ENCODE peak calls at places on chromosome 15, in ten cellular contexts. G is EL; X is lower leg skin; Z is activated CD4-positive, alpha-beta T cell treated with anti-CD3 and anti-CD28 coated beads, Interleukin-2, amount 10 ng/mL, durations not matched to agents 7 days and 5 days; K is HT1080; B is aorta; P is activated T-helper 1 cell treated with Interleukin-2 at 50 U/mL for 16 hours; W is AG09309; M is posterior cingulate gyrus; S is astrocyte of the cerebellum. R is an unnamed sample.

GRCh38 chr15:61057830-61058529 is 171.1 kb downstream of the RORA start:
- DNase-seq in Z (no peak), P (no peak), S (no peak), M (no peak), X (no peak), W (no peak), K (no peak), G (no peak), B (no peak), R (no peak)

GRCh38 chr15:62644874-62645755 is 397.4 kb upstream of the TPM1 start:
- DNase-seq in W (no peak), Z (no peak), G (no peak), K (no peak), P (no peak), B (no peak), X (no peak), M (no peak), S (no peak), R (no peak)

GRCh38 chr15:64917211-64917610 is 5.5 kb downstream of the ANKDD1A start:
- DNase-seq in W (no peak), P (no peak), Z (no peak), X (no peak), G (no peak), K (no peak), S (no peak), M (no peak), B (no peak), R (no peak)

GRCh38 chr15:33243393-33243792 is 48.9 kb upstream of the FMN1 start:
- DNase-seq in M (no peak), S (no peak), X (no peak), B (no peak), K (peak), W (no peak), Z (no peak), G (peak), P (no peak), R (peak)

GRCh38 chr15:24955549-24955929 is 752 bp downstream of the SNRPN start:
- DNase-seq in Z (peak), W (no peak), K (no peak), M (peak), X (no peak), S (no peak), G (no peak), P (peak), B (no peak), R (no peak)

GRCh38 chr15:39416258-39416657 is 164.6 kb upstream of the THBS1 start:
- DNase-seq in B (no peak), X (no peak), W (no peak), P (no peak), S (no peak), Z (no peak), K (no peak), M (no peak), G (no peak), R (no peak)

GRCh38 chr15:45391746-45392711 is 13.7 kb upstream of the GATM start:
- DNase-seq in B (peak), W (no peak), M (no peak), X (no peak), K (no peak), Z (no peak), S (no peak), G (no peak), P (no peak), R (peak)

GRCh38 chr15:40150163-40150925 is 10.5 kb upstream of the BUB1B start:
- DNase-seq in K (peak), X (no peak), S (peak), Z (no peak), P (no peak), W (no peak), B (no peak), M (peak), G (peak), R (peak)

GRCh38 chr15:68278345-68279217 is 1.0 kb downstream of the FEM1B start:
- DNase-seq in G (peak), W (no peak), M (peak), S (no peak), P (no peak), K (peak), B (no peak), Z (no peak), X (peak), R (peak)

GRCh38 chr15:100661161-100661560 is 58.8 kb downstream of the ASB7 start:
- DNase-seq in P (no peak), S (no peak), B (no peak), X (no peak), W (no peak), M (no peak), Z (no peak), G (no peak), K (no peak), R (no peak)

GRCh38 chr15:98413973-98414546 is 234.3 kb upstream of the IGF1R start:
- DNase-seq in M (no peak), B (no peak), K (peak), Z (no peak), W (no peak), G (peak), P (no peak), S (no peak), X (no peak), R (peak)

GRCh38 chr15:40006646-40007045 is 32.3 kb downstream of the SRP14 start:
- DNase-seq in Z (no peak), B (no peak), S (peak), G (peak), M (no peak), P (no peak), X (no peak), W (peak), K (no peak), R (no peak)

R was measured in bronchial epithelial cell.